ENCODE peak calls at places on chromosomes 11 and 22, in eight cellular contexts. I is cardiac fibroblast; U is activated CD8-positive, alpha-beta T cell treated with anti-CD3 and anti-CD28 coated beads, Interleukin-2, amount 10 ng/mL, durations not matched to agents 7 days and 5 days; F is activated naive CD4-positive, alpha-beta T cell treated with Interleukin-2 at 50 U/mL for 16 hours; X is HuH-7.5; Z is activated CD4-positive, alpha-beta T cell treated with anti-CD3 and anti-CD28 coated beads for 48 hours; C is HTR-8/SVneo; V is astrocyte of the spinal cord. H is an unnamed sample.
A peak's percentile ranks its signal among the peaks of the same experiment; 100 is the strongest.

GRCh38 chr11:8917157-8917820 is 6.3 kb downstream of the AKIP1 start:
- DNase-seq in Z (no peak), C (peak; percentile 86), F (no peak), V (peak; percentile 95), I (peak; percentile 93), X (no peak), U (no peak), H (peak; percentile 63)

GRCh38 chr22:39514373-39514973 is 5.9 kb upstream of the ATF4 start:
- DNase-seq in C (no peak), U (peak; percentile 68), X (no peak), Z (peak; percentile 65), V (peak; percentile 32), I (peak; percentile 58), F (peak; percentile 58), H (no peak)

GRCh38 chr11:127106142-127106541 is 105.6 kb upstream of the KIRREL3 start:
- DNase-seq in I (no peak), U (no peak), F (no peak), V (no peak), X (no peak), Z (no peak), C (no peak), H (no peak)

GRCh38 chr11:69834251-69834650 is 15.0 kb upstream of the FGF3 start:
- DNase-seq in C (no peak), X (no peak), V (no peak), Z (no peak), F (no peak), I (no peak), U (no peak), H (no peak)

GRCh38 chr11:128279861-128280260 is 307.5 kb downstream of the ETS1 start:
- DNase-seq in I (no peak), C (no peak), Z (no peak), F (no peak), X (no peak), U (no peak), V (no peak), H (no peak)

GRCh38 chr11:46117842-46118241 is 3.4 kb downstream of the PHF21A start:
- DNase-seq in X (no peak), I (no peak), C (no peak), U (no peak), V (no peak), F (no peak), Z (no peak), H (no peak)

GRCh38 chr22:39634530-39635399 is 64.2 kb downstream of the CACNA1I start:
- DNase-seq in I (peak; percentile 83), F (no peak), Z (peak; percentile 62), U (no peak), C (peak; percentile 85), X (no peak), V (peak; percentile 87), H (peak; percentile 71)

GRCh38 chr22:43346521-43346929 is 3.4 kb upstream of the SCUBE1 start:
- DNase-seq in I (peak; percentile 30), F (peak; percentile 72), X (peak; percentile 81), Z (peak; percentile 76), C (peak; percentile 72), V (no peak), U (peak; percentile 77), H (no peak)

H was measured in amniotic stem cell.